ENCODE peak calls at places on chromosomes 16 and 17, in ten cellular contexts. One of them, this sample, is unnamed.

GRCh38 chr17:40648326-40648968 is 829 bp upstream of the SMARCE1 start:
- DNase-seq in HCT116: no peak
- DNase-seq in upper lobe of right lung: no peak
- DNase-seq in A673: no peak
- DNase-seq in kidney: no peak
- DNase-seq in CD4-positive, alpha-beta memory T cell: no peak
- DNase-seq in lower lobe of right lung: no peak
- DNase-seq in testis: peak
- DNase-seq in transverse colon: no peak
- DNase-seq in CD4-positive, CD25-positive, alpha-beta regulatory T cell: no peak
- DNase-seq in this sample: no peak

GRCh38 chr16:11145173-11145820 is 110.7 kb downstream of the SOCS1 start:
- DNase-seq in HCT116: no peak
- DNase-seq in upper lobe of right lung: no peak
- DNase-seq in A673: no peak
- DNase-seq in kidney: no peak
- DNase-seq in CD4-positive, alpha-beta memory T cell: no peak
- DNase-seq in lower lobe of right lung: no peak
- DNase-seq in testis: no peak
- DNase-seq in transverse colon: no peak
- DNase-seq in CD4-positive, CD25-positive, alpha-beta regulatory T cell: no peak
- DNase-seq in this sample: no peak

GRCh38 chr16:3401719-3402397 is 843 bp downstream of the ZNF174 start:
- DNase-seq in HCT116: no peak
- DNase-seq in upper lobe of right lung: no peak
- DNase-seq in A673: peak
- DNase-seq in kidney: no peak
- DNase-seq in CD4-positive, alpha-beta memory T cell: no peak
- DNase-seq in lower lobe of right lung: no peak
- DNase-seq in testis: peak
- DNase-seq in transverse colon: no peak
- DNase-seq in CD4-positive, CD25-positive, alpha-beta regulatory T cell: no peak
- DNase-seq in this sample: peak

GRCh38 chr16:85234310-85235235 is 122.3 kb upstream of the CIBAR2 start:
- DNase-seq in HCT116: no peak
- DNase-seq in upper lobe of right lung: peak
- DNase-seq in A673: peak
- DNase-seq in kidney: peak
- DNase-seq in CD4-positive, alpha-beta memory T cell: no peak
- DNase-seq in lower lobe of right lung: peak
- DNase-seq in testis: peak
- DNase-seq in transverse colon: peak
- DNase-seq in CD4-positive, CD25-positive, alpha-beta regulatory T cell: no peak
- DNase-seq in this sample: peak

GRCh38 chr17:28227278-28228108 is 91.5 kb upstream of the TMEM97 start:
- DNase-seq in HCT116: peak
- DNase-seq in upper lobe of right lung: peak
- DNase-seq in A673: peak
- DNase-seq in kidney: peak
- DNase-seq in CD4-positive, alpha-beta memory T cell: no peak
- DNase-seq in lower lobe of right lung: peak
- DNase-seq in testis: peak
- DNase-seq in transverse colon: peak
- DNase-seq in CD4-positive, CD25-positive, alpha-beta regulatory T cell: peak
- DNase-seq in this sample: peak

GRCh38 chr17:40111221-40112128 is 10.3 kb upstream of the MSL1 start:
- DNase-seq in HCT116: peak
- DNase-seq in upper lobe of right lung: peak
- DNase-seq in A673: peak
- DNase-seq in kidney: peak
- DNase-seq in CD4-positive, alpha-beta memory T cell: peak
- DNase-seq in lower lobe of right lung: peak
- DNase-seq in testis: peak
- DNase-seq in transverse colon: peak
- DNase-seq in CD4-positive, CD25-positive, alpha-beta regulatory T cell: peak
- DNase-seq in this sample: peak

GRCh38 chr17:74780443-74781238 is 4.5 kb upstream of the NAT9 start:
- DNase-seq in HCT116: peak
- DNase-seq in upper lobe of right lung: no peak
- DNase-seq in A673: peak
- DNase-seq in kidney: no peak
- DNase-seq in CD4-positive, alpha-beta memory T cell: peak
- DNase-seq in lower lobe of right lung: no peak
- DNase-seq in testis: no peak
- DNase-seq in transverse colon: no peak
- DNase-seq in CD4-positive, CD25-positive, alpha-beta regulatory T cell: peak
- DNase-seq in this sample: no peak

GRCh38 chr17:6546069-6546718 is 10.2 kb downstream of the PITPNM3 start:
- DNase-seq in HCT116: no peak
- DNase-seq in upper lobe of right lung: no peak
- DNase-seq in A673: no peak
- DNase-seq in kidney: no peak
- DNase-seq in CD4-positive, alpha-beta memory T cell: no peak
- DNase-seq in lower lobe of right lung: no peak
- DNase-seq in testis: no peak
- DNase-seq in transverse colon: no peak
- DNase-seq in CD4-positive, CD25-positive, alpha-beta regulatory T cell: no peak
- DNase-seq in this sample: no peak

GRCh38 chr17:8266648-8267479 is 17.8 kb downstream of the PFAS start:
- DNase-seq in HCT116: no peak
- DNase-seq in upper lobe of right lung: no peak
- DNase-seq in A673: no peak
- DNase-seq in kidney: peak
- DNase-seq in CD4-positive, alpha-beta memory T cell: no peak
- DNase-seq in lower lobe of right lung: no peak
- DNase-seq in testis: no peak
- DNase-seq in transverse colon: no peak
- DNase-seq in CD4-positive, CD25-positive, alpha-beta regulatory T cell: no peak
- DNase-seq in this sample: no peak

DNA sequence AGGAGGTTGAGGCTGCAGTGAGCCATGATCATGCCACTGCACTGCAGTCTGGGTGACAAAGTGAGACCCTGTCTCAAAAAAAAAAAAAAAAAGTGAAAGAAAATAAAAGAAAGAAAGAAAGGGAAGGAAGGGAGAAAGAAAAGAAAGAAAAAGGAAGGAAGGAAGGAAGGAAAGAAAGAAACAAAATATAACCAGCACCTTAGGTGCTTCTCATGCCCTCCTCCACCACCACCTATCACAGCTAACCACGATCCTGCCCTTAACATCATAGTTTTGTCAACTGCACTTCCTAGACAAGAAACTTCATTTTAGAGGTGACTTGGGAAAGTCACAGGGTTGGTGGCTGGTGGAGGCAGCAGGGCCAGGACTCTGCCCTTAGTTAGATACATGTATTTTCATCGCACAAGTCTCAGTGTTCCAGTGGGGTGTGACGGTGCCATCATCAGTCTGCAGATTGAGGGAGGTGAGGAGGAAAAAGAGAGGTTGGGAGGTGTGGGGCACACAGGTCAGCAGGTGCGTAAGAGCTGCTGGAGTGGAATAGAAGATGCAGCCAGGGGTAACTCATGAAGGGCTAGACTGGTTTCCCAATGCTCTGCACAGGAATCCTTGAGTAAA is 10.0 kb downstream of the SUPT4H1 start:
- DNase-seq in HCT116: no peak
- DNase-seq in upper lobe of right lung: peak
- DNase-seq in A673: no peak
- DNase-seq in kidney: no peak
- DNase-seq in CD4-positive, alpha-beta memory T cell: no peak
- DNase-seq in lower lobe of right lung: no peak
- DNase-seq in testis: no peak
- DNase-seq in transverse colon: no peak
- DNase-seq in CD4-positive, CD25-positive, alpha-beta regulatory T cell: peak
- DNase-seq in this sample: no peak
- H3K4me3 ChIP-seq in HCT116: no peak
- H3K4me3 ChIP-seq in upper lobe of right lung: no peak
- H3K4me3 ChIP-seq in A673: no peak
- H3K4me3 ChIP-seq in kidney: no peak
- H3K4me3 ChIP-seq in CD4-positive, alpha-beta memory T cell: peak
- H3K4me3 ChIP-seq in lower lobe of right lung: no peak
- H3K4me3 ChIP-seq in testis: no peak
- H3K4me3 ChIP-seq in transverse colon: no peak
- H3K4me3 ChIP-seq in CD4-positive, CD25-positive, alpha-beta regulatory T cell: peak
- H3K4me3 ChIP-seq in this sample: no peak

GRCh38 chr16:80319181-80319580 is 221.6 kb upstream of the DYNLRB2 start:
- DNase-seq in HCT116: no peak
- DNase-seq in upper lobe of right lung: no peak
- DNase-seq in A673: no peak
- DNase-seq in kidney: no peak
- DNase-seq in CD4-positive, alpha-beta memory T cell: no peak
- DNase-seq in lower lobe of right lung: no peak
- DNase-seq in testis: no peak
- DNase-seq in transverse colon: no peak
- DNase-seq in CD4-positive, CD25-positive, alpha-beta regulatory T cell: no peak
- DNase-seq in this sample: no peak

GRCh38 chr16:80309178-80309577 is 231.6 kb upstream of the DYNLRB2 start:
- DNase-seq in HCT116: no peak
- DNase-seq in upper lobe of right lung: no peak
- DNase-seq in A673: no peak
- DNase-seq in kidney: no peak
- DNase-seq in CD4-positive, alpha-beta memory T cell: no peak
- DNase-seq in lower lobe of right lung: no peak
- DNase-seq in testis: no peak
- DNase-seq in transverse colon: no peak
- DNase-seq in CD4-positive, CD25-positive, alpha-beta regulatory T cell: no peak
- DNase-seq in this sample: no peak

GRCh38 chr16:80318107-80318506 is 222.7 kb upstream of the DYNLRB2 start:
- DNase-seq in HCT116: no peak
- DNase-seq in upper lobe of right lung: no peak
- DNase-seq in A673: no peak
- DNase-seq in kidney: no peak
- DNase-seq in CD4-positive, alpha-beta memory T cell: no peak
- DNase-seq in lower lobe of right lung: no peak
- DNase-seq in testis: no peak
- DNase-seq in transverse colon: no peak
- DNase-seq in CD4-positive, CD25-positive, alpha-beta regulatory T cell: no peak
- DNase-seq in this sample: no peak

GRCh38 chr16:80317132-80318098 is 223.4 kb upstream of the DYNLRB2 start:
- DNase-seq in HCT116: no peak
- DNase-seq in upper lobe of right lung: no peak
- DNase-seq in A673: peak
- DNase-seq in kidney: no peak
- DNase-seq in CD4-positive, alpha-beta memory T cell: no peak
- DNase-seq in lower lobe of right lung: no peak
- DNase-seq in testis: no peak
- DNase-seq in transverse colon: no peak
- DNase-seq in CD4-positive, CD25-positive, alpha-beta regulatory T cell: no peak
- DNase-seq in this sample: peak

GRCh38 chr16:80314042-80314441 is 226.8 kb upstream of the DYNLRB2 start:
- DNase-seq in HCT116: no peak
- DNase-seq in upper lobe of right lung: no peak
- DNase-seq in A673: no peak
- DNase-seq in kidney: no peak
- DNase-seq in CD4-positive, alpha-beta memory T cell: no peak
- DNase-seq in lower lobe of right lung: no peak
- DNase-seq in testis: peak
- DNase-seq in transverse colon: no peak
- DNase-seq in CD4-positive, CD25-positive, alpha-beta regulatory T cell: no peak
- DNase-seq in this sample: no peak
- H3K4me3 ChIP-seq in HCT116: no peak
- H3K4me3 ChIP-seq in upper lobe of right lung: no peak
- H3K4me3 ChIP-seq in A673: no peak
- H3K4me3 ChIP-seq in kidney: no peak
- H3K4me3 ChIP-seq in CD4-positive, alpha-beta memory T cell: no peak
- H3K4me3 ChIP-seq in lower lobe of right lung: no peak
- H3K4me3 ChIP-seq in testis: no peak
- H3K4me3 ChIP-seq in transverse colon: no peak
- H3K4me3 ChIP-seq in CD4-positive, CD25-positive, alpha-beta regulatory T cell: no peak
- H3K4me3 ChIP-seq in this sample: no peak

GRCh38 chr16:64434526-64435069 is 687.3 kb downstream of the CDH11 start:
- DNase-seq in HCT116: no peak
- DNase-seq in upper lobe of right lung: no peak
- DNase-seq in A673: no peak
- DNase-seq in kidney: no peak
- DNase-seq in CD4-positive, alpha-beta memory T cell: no peak
- DNase-seq in lower lobe of right lung: no peak
- DNase-seq in testis: no peak
- DNase-seq in transverse colon: no peak
- DNase-seq in CD4-positive, CD25-positive, alpha-beta regulatory T cell: no peak
- DNase-seq in this sample: no peak

GRCh38 chr16:64440421-64440831 is 681.4 kb downstream of the CDH11 start:
- DNase-seq in HCT116: no peak
- DNase-seq in upper lobe of right lung: no peak
- DNase-seq in A673: no peak
- DNase-seq in kidney: no peak
- DNase-seq in CD4-positive, alpha-beta memory T cell: no peak
- DNase-seq in lower lobe of right lung: no peak
- DNase-seq in testis: no peak
- DNase-seq in transverse colon: no peak
- DNase-seq in CD4-positive, CD25-positive, alpha-beta regulatory T cell: no peak
- DNase-seq in this sample: peak

GRCh38 chr16:64440005-64440404 is 681.9 kb downstream of the CDH11 start:
- DNase-seq in HCT116: no peak
- DNase-seq in upper lobe of right lung: no peak
- DNase-seq in A673: no peak
- DNase-seq in kidney: no peak
- DNase-seq in CD4-positive, alpha-beta memory T cell: no peak
- DNase-seq in lower lobe of right lung: no peak
- DNase-seq in testis: no peak
- DNase-seq in transverse colon: no peak
- DNase-seq in CD4-positive, CD25-positive, alpha-beta regulatory T cell: no peak
- DNase-seq in this sample: no peak

GRCh38 chr16:64437706-64438329 is 684.0 kb downstream of the CDH11 start:
- DNase-seq in HCT116: no peak
- DNase-seq in upper lobe of right lung: no peak
- DNase-seq in A673: no peak
- DNase-seq in kidney: no peak
- DNase-seq in CD4-positive, alpha-beta memory T cell: no peak
- DNase-seq in lower lobe of right lung: no peak
- DNase-seq in testis: no peak
- DNase-seq in transverse colon: no peak
- DNase-seq in CD4-positive, CD25-positive, alpha-beta regulatory T cell: no peak
- DNase-seq in this sample: peak
- H3K4me3 ChIP-seq in HCT116: no peak
- H3K4me3 ChIP-seq in upper lobe of right lung: no peak
- H3K4me3 ChIP-seq in A673: no peak
- H3K4me3 ChIP-seq in kidney: no peak
- H3K4me3 ChIP-seq in CD4-positive, alpha-beta memory T cell: no peak
- H3K4me3 ChIP-seq in lower lobe of right lung: no peak
- H3K4me3 ChIP-seq in testis: no peak
- H3K4me3 ChIP-seq in transverse colon: no peak
- H3K4me3 ChIP-seq in CD4-positive, CD25-positive, alpha-beta regulatory T cell: no peak
- H3K4me3 ChIP-seq in this sample: no peak

DNA sequence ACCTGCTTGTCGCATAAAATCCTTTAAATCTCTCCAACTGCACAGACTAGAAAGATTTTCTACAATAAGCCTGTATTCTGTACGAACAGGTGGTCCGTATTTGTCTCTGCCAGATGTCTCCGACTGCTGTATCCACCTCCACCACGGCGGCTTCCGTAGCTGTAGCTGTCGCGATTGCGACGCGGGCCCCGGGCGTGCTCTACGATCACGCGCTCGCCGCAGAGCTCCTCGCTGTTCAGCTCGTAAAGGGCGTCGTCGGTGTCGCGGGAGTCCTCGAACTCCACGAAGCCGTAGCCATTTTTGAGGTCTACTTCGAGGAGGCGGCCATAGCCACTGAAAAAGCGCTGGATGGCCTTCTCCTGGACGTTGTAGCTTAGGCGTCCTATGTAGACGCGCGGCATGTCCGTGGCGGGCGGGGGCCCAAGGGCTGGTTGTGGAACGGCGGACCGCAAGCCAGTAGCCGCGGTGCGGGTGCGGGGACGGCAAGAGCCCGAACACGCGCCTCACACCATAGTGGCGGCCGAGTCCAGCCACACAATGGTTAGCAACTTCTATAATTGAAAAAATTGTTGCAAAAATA is 36.1 kb downstream of the ZNF624 start:
- DNase-seq in HCT116: no peak
- DNase-seq in upper lobe of right lung: no peak
- DNase-seq in A673: no peak
- DNase-seq in kidney: no peak
- DNase-seq in CD4-positive, alpha-beta memory T cell: no peak
- DNase-seq in lower lobe of right lung: no peak
- DNase-seq in testis: peak
- DNase-seq in transverse colon: no peak
- DNase-seq in CD4-positive, CD25-positive, alpha-beta regulatory T cell: no peak
- DNase-seq in this sample: no peak
- H3K4me3 ChIP-seq in HCT116: no peak
- H3K4me3 ChIP-seq in upper lobe of right lung: no peak
- H3K4me3 ChIP-seq in A673: no peak
- H3K4me3 ChIP-seq in kidney: no peak
- H3K4me3 ChIP-seq in CD4-positive, alpha-beta memory T cell: no peak
- H3K4me3 ChIP-seq in lower lobe of right lung: no peak
- H3K4me3 ChIP-seq in testis: peak
- H3K4me3 ChIP-seq in transverse colon: no peak
- H3K4me3 ChIP-seq in CD4-positive, CD25-positive, alpha-beta regulatory T cell: no peak
- H3K4me3 ChIP-seq in this sample: no peak